ENCODE peak calls at places on chromosomes 1 and 21, in ten cellular contexts. One of them, this sample, is unnamed.

GRCh38 chr1:43306688-43307457 is 6.1 kb downstream of the TIE1 start:
- DNase-seq in fibroblast of lung: no peak
- DNase-seq in PC-3: no peak
- DNase-seq in testis: no peak
- DNase-seq in lung: no peak
- DNase-seq in gastrocnemius medialis: no peak
- DNase-seq in astrocyte of the spinal cord: no peak
- DNase-seq in neural progenitor cell: no peak
- DNase-seq in A549: no peak
- DNase-seq in stomach: no peak
- DNase-seq in this sample: no peak

GRCh38 chr21:43318841-43319781 is 107.8 kb downstream of the SIK1 start:
- DNase-seq in gastrocnemius medialis: no peak
- DNase-seq in testis: no peak
- DNase-seq in neural progenitor cell: no peak
- DNase-seq in A549: no peak
- DNase-seq in astrocyte of the spinal cord: peak
- DNase-seq in stomach: no peak
- DNase-seq in PC-3: peak
- DNase-seq in lung: no peak
- DNase-seq in fibroblast of lung: peak
- DNase-seq in this sample: no peak

GRCh38 chr1:1132042-1132927 is 16.4 kb upstream of the C1orf159 start:
- DNase-seq in lung: no peak
- DNase-seq in testis: no peak
- DNase-seq in astrocyte of the spinal cord: no peak
- DNase-seq in stomach: peak
- DNase-seq in A549: no peak
- DNase-seq in gastrocnemius medialis: peak
- DNase-seq in PC-3: peak
- DNase-seq in neural progenitor cell: no peak
- DNase-seq in fibroblast of lung: no peak
- DNase-seq in this sample: no peak

GRCh38 chr1:30188999-30189398 is 534.4 kb downstream of the MATN1 start:
- DNase-seq in astrocyte of the spinal cord: no peak
- DNase-seq in A549: no peak
- DNase-seq in lung: peak
- DNase-seq in gastrocnemius medialis: no peak
- DNase-seq in PC-3: no peak
- DNase-seq in stomach: no peak
- DNase-seq in neural progenitor cell: no peak
- DNase-seq in testis: no peak
- DNase-seq in fibroblast of lung: no peak
- DNase-seq in this sample: no peak

GRCh38 chr1:182111496-182111895 is 50.0 kb upstream of the ZNF648 start:
- DNase-seq in stomach: peak
- DNase-seq in testis: no peak
- DNase-seq in PC-3: no peak
- DNase-seq in A549: no peak
- DNase-seq in lung: no peak
- DNase-seq in fibroblast of lung: no peak
- DNase-seq in gastrocnemius medialis: no peak
- DNase-seq in astrocyte of the spinal cord: no peak
- DNase-seq in neural progenitor cell: no peak
- DNase-seq in this sample: no peak

GRCh38 chr1:44405804-44406743 is 1.0 kb downstream of the RNF220 start:
- DNase-seq in neural progenitor cell: peak
- DNase-seq in gastrocnemius medialis: no peak
- DNase-seq in testis: peak
- DNase-seq in PC-3: peak
- DNase-seq in fibroblast of lung: no peak
- DNase-seq in lung: no peak
- DNase-seq in A549: peak
- DNase-seq in astrocyte of the spinal cord: no peak
- DNase-seq in stomach: no peak
- DNase-seq in this sample: no peak

GRCh38 chr1:201602413-201603265 is 63.7 kb downstream of the NAV1 start:
- DNase-seq in fibroblast of lung: peak
- DNase-seq in gastrocnemius medialis: no peak
- DNase-seq in stomach: no peak
- DNase-seq in testis: no peak
- DNase-seq in astrocyte of the spinal cord: peak
- DNase-seq in A549: peak
- DNase-seq in neural progenitor cell: no peak
- DNase-seq in lung: no peak
- DNase-seq in PC-3: peak
- DNase-seq in this sample: no peak

GRCh38 chr1:174967845-174968705 is 31.7 kb upstream of the CACYBP start:
- DNase-seq in fibroblast of lung: no peak
- DNase-seq in lung: no peak
- DNase-seq in stomach: no peak
- DNase-seq in astrocyte of the spinal cord: no peak
- DNase-seq in gastrocnemius medialis: no peak
- DNase-seq in A549: no peak
- DNase-seq in neural progenitor cell: no peak
- DNase-seq in testis: no peak
- DNase-seq in PC-3: no peak
- DNase-seq in this sample: no peak

GRCh38 chr1:46619656-46620055 is 3.0 kb upstream of the MOB3C start:
- DNase-seq in A549: no peak
- DNase-seq in gastrocnemius medialis: no peak
- DNase-seq in lung: no peak
- DNase-seq in astrocyte of the spinal cord: no peak
- DNase-seq in testis: no peak
- DNase-seq in neural progenitor cell: no peak
- DNase-seq in stomach: no peak
- DNase-seq in PC-3: no peak
- DNase-seq in fibroblast of lung: no peak
- DNase-seq in this sample: no peak

GRCh38 chr1:46621930-46622329 is 5.3 kb upstream of the MOB3C start:
- DNase-seq in fibroblast of lung: no peak
- DNase-seq in gastrocnemius medialis: no peak
- DNase-seq in stomach: no peak
- DNase-seq in testis: no peak
- DNase-seq in PC-3: peak
- DNase-seq in A549: no peak
- DNase-seq in neural progenitor cell: no peak
- DNase-seq in lung: no peak
- DNase-seq in astrocyte of the spinal cord: no peak
- DNase-seq in this sample: no peak

GRCh38 chr1:46623733-46624695 is 7.4 kb upstream of the MOB3C start:
- DNase-seq in testis: peak
- DNase-seq in stomach: no peak
- DNase-seq in gastrocnemius medialis: no peak
- DNase-seq in A549: no peak
- DNase-seq in neural progenitor cell: peak
- DNase-seq in astrocyte of the spinal cord: no peak
- DNase-seq in PC-3: no peak
- DNase-seq in lung: no peak
- DNase-seq in fibroblast of lung: no peak
- DNase-seq in this sample: no peak

GRCh38 chr1:46618746-46619415 is 2.3 kb upstream of the MOB3C start:
- DNase-seq in neural progenitor cell: no peak
- DNase-seq in A549: no peak
- DNase-seq in gastrocnemius medialis: no peak
- DNase-seq in stomach: no peak
- DNase-seq in lung: no peak
- DNase-seq in PC-3: no peak
- DNase-seq in fibroblast of lung: no peak
- DNase-seq in testis: no peak
- DNase-seq in astrocyte of the spinal cord: no peak
- DNase-seq in this sample: no peak

GRCh38 chr1:46622341-46622740 is 5.7 kb upstream of the MOB3C start:
- DNase-seq in stomach: peak
- DNase-seq in lung: no peak
- DNase-seq in astrocyte of the spinal cord: no peak
- DNase-seq in gastrocnemius medialis: no peak
- DNase-seq in testis: peak
- DNase-seq in PC-3: peak
- DNase-seq in A549: peak
- DNase-seq in fibroblast of lung: no peak
- DNase-seq in neural progenitor cell: no peak
- DNase-seq in this sample: peak
- TF ChIP-seq CTCF in stomach: peak
- TF ChIP-seq CTCF in lung: no peak
- TF ChIP-seq CTCF in astrocyte of the spinal cord: peak
- TF ChIP-seq CTCF in gastrocnemius medialis: peak
- TF ChIP-seq CTCF in testis: no peak
- TF ChIP-seq CTCF in PC-3: peak
- TF ChIP-seq CTCF in A549: peak
- TF ChIP-seq CTCF in fibroblast of lung: peak
- TF ChIP-seq CTCF in neural progenitor cell: peak
- TF ChIP-seq CTCF in this sample: peak

GRCh38 chr21:28992526-28993292 is at the start of gene LTN1:
- DNase-seq in testis: peak
- DNase-seq in stomach: peak
- DNase-seq in fibroblast of lung: peak
- DNase-seq in A549: peak
- DNase-seq in PC-3: peak
- DNase-seq in neural progenitor cell: peak
- DNase-seq in astrocyte of the spinal cord: peak
- DNase-seq in lung: peak
- DNase-seq in gastrocnemius medialis: peak
- DNase-seq in this sample: peak
- H3K4me3 ChIP-seq in testis: peak
- H3K4me3 ChIP-seq in stomach: peak
- H3K4me3 ChIP-seq in fibroblast of lung: peak
- H3K4me3 ChIP-seq in A549: peak
- H3K4me3 ChIP-seq in PC-3: peak
- H3K4me3 ChIP-seq in neural progenitor cell: peak
- H3K4me3 ChIP-seq in astrocyte of the spinal cord: peak
- H3K4me3 ChIP-seq in lung: peak
- H3K4me3 ChIP-seq in gastrocnemius medialis: peak
- H3K4me3 ChIP-seq in this sample: peak

GRCh38 chr1:3852091-3852490 is 4.9 kb downstream of the CEP104 start:
- DNase-seq in stomach: no peak
- DNase-seq in lung: no peak
- DNase-seq in testis: no peak
- DNase-seq in neural progenitor cell: no peak
- DNase-seq in astrocyte of the spinal cord: no peak
- DNase-seq in gastrocnemius medialis: no peak
- DNase-seq in A549: no peak
- DNase-seq in fibroblast of lung: no peak
- DNase-seq in PC-3: no peak
- DNase-seq in this sample: no peak

GRCh38 chr1:3852711-3853498 is 4.1 kb downstream of the CEP104 start:
- DNase-seq in fibroblast of lung: no peak
- DNase-seq in gastrocnemius medialis: no peak
- DNase-seq in stomach: no peak
- DNase-seq in testis: no peak
- DNase-seq in lung: no peak
- DNase-seq in neural progenitor cell: no peak
- DNase-seq in A549: no peak
- DNase-seq in astrocyte of the spinal cord: no peak
- DNase-seq in PC-3: no peak
- DNase-seq in this sample: no peak

GRCh38 chr1:3858231-3858981 is 1.1 kb downstream of the DFFB start:
- DNase-seq in fibroblast of lung: peak
- DNase-seq in A549: no peak
- DNase-seq in gastrocnemius medialis: no peak
- DNase-seq in testis: no peak
- DNase-seq in PC-3: peak
- DNase-seq in neural progenitor cell: peak
- DNase-seq in lung: no peak
- DNase-seq in stomach: peak
- DNase-seq in astrocyte of the spinal cord: peak
- DNase-seq in this sample: no peak

GRCh38 chr1:3857791-3858129 is 484 bp downstream of the DFFB start:
- DNase-seq in neural progenitor cell: no peak
- DNase-seq in stomach: no peak
- DNase-seq in fibroblast of lung: no peak
- DNase-seq in PC-3: no peak
- DNase-seq in testis: no peak
- DNase-seq in lung: no peak
- DNase-seq in astrocyte of the spinal cord: no peak
- DNase-seq in gastrocnemius medialis: no peak
- DNase-seq in A549: no peak
- DNase-seq in this sample: no peak

DNA sequence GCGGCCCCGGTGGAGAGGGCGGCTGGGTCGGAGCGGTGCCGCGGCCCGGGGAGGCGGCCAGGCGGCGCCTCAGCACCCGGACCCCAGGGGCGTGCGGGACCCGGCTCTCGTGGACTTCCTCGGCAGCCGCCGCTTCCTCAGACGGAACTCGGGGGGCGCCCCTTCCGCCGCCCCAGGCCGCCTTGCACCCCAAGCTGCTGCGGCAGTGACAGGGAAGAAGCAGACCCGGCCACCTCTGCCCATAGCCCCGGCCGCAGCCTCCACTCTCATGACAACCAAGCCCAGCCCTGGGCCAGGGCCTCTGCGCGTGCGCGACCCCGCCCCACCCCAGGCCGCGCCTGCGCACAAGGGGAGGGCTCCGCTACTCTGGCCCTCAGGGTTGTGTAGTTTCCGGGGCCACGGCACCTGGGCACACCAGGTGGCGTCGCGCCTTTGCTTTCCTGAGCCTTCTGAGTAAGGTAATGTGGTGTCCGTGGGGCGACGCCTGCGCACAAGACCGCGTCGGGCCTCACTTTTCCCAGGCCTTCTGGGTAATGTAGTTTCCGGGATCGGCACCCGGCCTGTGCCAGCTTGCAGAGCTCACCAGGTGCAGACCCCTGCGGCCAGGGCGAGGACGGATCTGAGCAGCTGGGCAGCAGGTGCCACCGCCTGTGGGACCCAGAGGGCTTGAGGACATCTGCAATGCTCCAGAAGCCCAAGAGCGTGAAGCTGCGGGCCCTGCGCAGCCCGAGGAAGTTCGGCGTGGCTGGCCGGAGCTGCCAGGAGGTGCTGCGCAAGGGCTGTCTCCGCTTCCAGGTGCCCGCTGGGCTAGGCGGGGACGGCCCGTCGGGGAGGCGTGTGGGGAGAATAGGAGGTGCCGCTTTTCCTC is at the start of the genes CEP104 and DFFB:
- DNase-seq in PC-3: peak
- DNase-seq in astrocyte of the spinal cord: peak
- DNase-seq in testis: peak
- DNase-seq in lung: peak
- DNase-seq in gastrocnemius medialis: peak
- DNase-seq in neural progenitor cell: peak
- DNase-seq in A549: peak
- DNase-seq in fibroblast of lung: peak
- DNase-seq in stomach: peak
- DNase-seq in this sample: peak
- TF ChIP-seq CTCF in PC-3: peak
- TF ChIP-seq CTCF in astrocyte of the spinal cord: no peak
- TF ChIP-seq CTCF in testis: peak
- TF ChIP-seq CTCF in lung: no peak
- TF ChIP-seq CTCF in gastrocnemius medialis: no peak
- TF ChIP-seq CTCF in neural progenitor cell: peak
- TF ChIP-seq CTCF in A549: peak
- TF ChIP-seq CTCF in fibroblast of lung: no peak
- TF ChIP-seq CTCF in stomach: no peak
- TF ChIP-seq CTCF in this sample: no peak

GRCh38 chr1:235127203-235127602 is 1.4 kb downstream of the TOMM20 start:
- DNase-seq in gastrocnemius medialis: no peak
- DNase-seq in testis: no peak
- DNase-seq in stomach: no peak
- DNase-seq in A549: no peak
- DNase-seq in fibroblast of lung: no peak
- DNase-seq in neural progenitor cell: no peak
- DNase-seq in lung: no peak
- DNase-seq in astrocyte of the spinal cord: no peak
- DNase-seq in PC-3: no peak
- DNase-seq in this sample: no peak

GRCh38 chr1:235124665-235125064 is 4.0 kb downstream of the TOMM20 start:
- DNase-seq in astrocyte of the spinal cord: no peak
- DNase-seq in gastrocnemius medialis: no peak
- DNase-seq in testis: no peak
- DNase-seq in A549: no peak
- DNase-seq in neural progenitor cell: no peak
- DNase-seq in lung: no peak
- DNase-seq in PC-3: no peak
- DNase-seq in fibroblast of lung: no peak
- DNase-seq in stomach: no peak
- DNase-seq in this sample: no peak

GRCh38 chr1:235124111-235124510 is 4.5 kb downstream of the TOMM20 start:
- DNase-seq in A549: no peak
- DNase-seq in neural progenitor cell: no peak
- DNase-seq in PC-3: no peak
- DNase-seq in fibroblast of lung: no peak
- DNase-seq in astrocyte of the spinal cord: no peak
- DNase-seq in testis: no peak
- DNase-seq in gastrocnemius medialis: no peak
- DNase-seq in lung: no peak
- DNase-seq in stomach: no peak
- DNase-seq in this sample: no peak

GRCh38 chr1:235127774-235128452 is 724 bp downstream of the TOMM20 start:
- DNase-seq in gastrocnemius medialis: no peak
- DNase-seq in fibroblast of lung: no peak
- DNase-seq in astrocyte of the spinal cord: peak
- DNase-seq in PC-3: no peak
- DNase-seq in stomach: no peak
- DNase-seq in neural progenitor cell: peak
- DNase-seq in A549: no peak
- DNase-seq in testis: no peak
- DNase-seq in lung: no peak
- DNase-seq in this sample: no peak

GRCh38 chr1:235122348-235122747 is 6.3 kb downstream of the TOMM20 start:
- DNase-seq in gastrocnemius medialis: no peak
- DNase-seq in PC-3: no peak
- DNase-seq in stomach: no peak
- DNase-seq in astrocyte of the spinal cord: no peak
- DNase-seq in lung: no peak
- DNase-seq in testis: no peak
- DNase-seq in A549: no peak
- DNase-seq in neural progenitor cell: no peak
- DNase-seq in fibroblast of lung: no peak
- DNase-seq in this sample: no peak
- H3K4me3 ChIP-seq in gastrocnemius medialis: no peak
- H3K4me3 ChIP-seq in PC-3: no peak
- H3K4me3 ChIP-seq in stomach: no peak
- H3K4me3 ChIP-seq in astrocyte of the spinal cord: no peak
- H3K4me3 ChIP-seq in lung: no peak
- H3K4me3 ChIP-seq in testis: no peak
- H3K4me3 ChIP-seq in A549: no peak
- H3K4me3 ChIP-seq in neural progenitor cell: no peak
- H3K4me3 ChIP-seq in fibroblast of lung: no peak
- H3K4me3 ChIP-seq in this sample: no peak